ENCODE peak calls at places on chromosome 10, in seven cellular contexts. I, X, J, L, A, U and K are unnamed samples.

GRCh38 chr10:87656431-87657072 is 3.1 kb upstream of the PAPSS2 start:
- DNase-seq in X (peak; percentile 41), J (no peak), A (no peak), L (no peak), I (no peak), U (no peak), K (peak; percentile 50)

GRCh38 chr10:51288511-51288910 is 214.2 kb downstream of the PRKG1 start:
- DNase-seq in J (no peak), U (no peak), A (no peak), L (no peak), I (no peak), X (no peak), K (no peak)

GRCh38 chr10:119522747-119523426 is 19.6 kb downstream of the RGS10 start:
- DNase-seq in U (no peak), J (no peak), X (no peak), L (no peak), I (no peak), A (no peak), K (no peak)

GRCh38 chr10:767211-767610 is 77.7 kb upstream of the DIP2C start:
- DNase-seq in J (no peak), I (no peak), U (no peak), A (no peak), L (no peak), X (no peak), K (no peak)

GRCh38 chr10:112262556-112262955 is 20.6 kb upstream of the TECTB start:
- DNase-seq in A (no peak), I (no peak), L (no peak), U (no peak), J (no peak), X (no peak), K (no peak)

GRCh38 chr10:24762161-24762924 is 38.7 kb upstream of the ARHGAP21 start:
- DNase-seq in J (no peak), U (no peak), X (no peak), A (no peak), L (no peak), I (no peak), K (no peak)

GRCh38 chr10:124164252-124164651 is 70.9 kb upstream of the CHST15 start:
- DNase-seq in X (no peak), I (no peak), J (no peak), L (no peak), A (no peak), U (no peak), K (no peak)

GRCh38 chr10:36003688-36004087 is 361.6 kb upstream of the FZD8 start:
- DNase-seq in I (no peak), U (no peak), L (no peak), J (no peak), A (no peak), X (no peak), K (no peak)

GRCh38 chr10:91925022-91925320 is 1.4 kb downstream of the BTAF1 start:
- DNase-seq in I (no peak), U (no peak), A (no peak), J (no peak), X (no peak), L (no peak), K (no peak)

GRCh38 chr10:88190123-88190522 is 326.7 kb downstream of the PTEN start:
- DNase-seq in L (no peak), A (no peak), J (no peak), X (no peak), I (no peak), U (no peak), K (no peak)

GRCh38 chr10:85458274-85458673 is 908.3 kb downstream of the GRID1 start:
- DNase-seq in J (no peak), U (no peak), I (no peak), L (no peak), X (no peak), A (no peak), K (no peak)

GRCh38 chr10:35870665-35871310 is 228.7 kb upstream of the FZD8 start:
- DNase-seq in U (no peak), A (no peak), L (no peak), X (no peak), I (no peak), J (no peak), K (no peak)

GRCh38 chr10:523925-524324 is 165.5 kb downstream of the DIP2C start:
- DNase-seq in I (no peak), J (no peak), L (no peak), A (no peak), U (no peak), X (no peak), K (no peak)

GRCh38 chr10:75202321-75203096 is 8.1 kb upstream of the VDAC2 start:
- DNase-seq in U (peak; percentile 71), J (no peak), X (no peak), I (peak; percentile 81), A (peak; percentile 66), L (peak; percentile 60), K (peak; percentile 74)

GRCh38 chr10:58334817-58335305 is at the start of gene UBE2D1:
- DNase-seq in U (peak; percentile 95), J (peak; percentile 95), A (peak; percentile 94), X (peak; percentile 87), I (peak; percentile 94), L (peak; percentile 95), K (peak; percentile 85)

GRCh38 chr10:113056468-113057021 is 106.5 kb downstream of the TCF7L2 start:
- DNase-seq in U (no peak), I (no peak), A (no peak), L (no peak), X (no peak), J (no peak), K (no peak)

GRCh38 chr10:96271017-96271815 is at the start of gene BLNK:
- DNase-seq in J (no peak), L (peak; percentile 86), U (no peak), X (peak; percentile 90), A (peak; percentile 80), I (peak; percentile 39), K (peak; percentile 86)

GRCh38 chr10:75180592-75180991 is 30.0 kb upstream of the VDAC2 start:
- DNase-seq in X (no peak), J (no peak), I (no peak), U (no peak), L (no peak), A (no peak), K (no peak)

GRCh38 chr10:73206385-73206784 is 38.5 kb downstream of the FAM149B1 start:
- DNase-seq in U (no peak), A (no peak), I (no peak), X (no peak), J (no peak), L (no peak), K (no peak)

DNA sequence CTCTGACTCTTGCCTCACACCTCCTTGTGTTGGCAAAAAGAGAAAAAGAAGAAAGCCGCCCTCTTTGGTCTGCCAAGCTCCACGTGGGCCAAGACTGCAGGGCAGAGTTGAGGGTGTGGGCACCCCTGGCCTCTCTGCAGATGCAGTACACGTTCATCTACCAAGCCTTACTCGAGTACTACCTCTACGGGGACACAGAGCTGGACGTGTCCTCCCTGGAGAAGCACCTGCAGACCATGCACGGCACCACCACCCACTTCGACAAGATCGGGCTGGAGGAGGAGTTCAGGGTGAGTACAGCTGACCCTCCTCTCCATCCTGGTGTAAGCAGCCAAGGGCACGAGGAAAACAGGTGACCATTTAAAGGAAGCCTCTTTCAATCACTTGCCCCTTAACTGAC is 56.1 kb downstream of the MKI67 start:
- DNase-seq in A (no peak), J (peak; percentile 53), U (peak; percentile 33), L (peak; percentile 5), X (no peak), I (no peak), K (no peak)
- H3K9me3 ChIP-seq in A (no peaks in the 10 kb centered on the region), J (no peaks in the 10 kb centered on the region), U (no peaks in the 10 kb centered on the region), L (no peaks in the 10 kb centered on the region), X (no peaks in the 10 kb centered on the region), I (no peaks in the 10 kb centered on the region), K (no peaks in the 10 kb centered on the region)

GRCh38 chr10:15320522-15321203 is 50.4 kb downstream of the FAM171A1 start:
- DNase-seq in X (no peak), U (no peak), J (no peak), L (no peak), A (no peak), I (no peak), K (no peak)

GRCh38 chr10:15325243-15326002 is 45.7 kb downstream of the FAM171A1 start:
- DNase-seq in I (no peak), A (no peak), X (no peak), L (no peak), U (peak; percentile 68), J (no peak), K (no peak)

GRCh38 chr10:15324611-15325010 is 46.5 kb downstream of the FAM171A1 start:
- DNase-seq in L (no peak), A (no peak), U (no peak), I (no peak), J (no peak), X (no peak), K (no peak)

GRCh38 chr10:15321431-15322321 is 49.4 kb downstream of the FAM171A1 start:
- DNase-seq in U (no peak), L (no peak), J (no peak), A (no peak), I (peak; percentile 53), X (no peak), K (peak; percentile 41)

DNA sequence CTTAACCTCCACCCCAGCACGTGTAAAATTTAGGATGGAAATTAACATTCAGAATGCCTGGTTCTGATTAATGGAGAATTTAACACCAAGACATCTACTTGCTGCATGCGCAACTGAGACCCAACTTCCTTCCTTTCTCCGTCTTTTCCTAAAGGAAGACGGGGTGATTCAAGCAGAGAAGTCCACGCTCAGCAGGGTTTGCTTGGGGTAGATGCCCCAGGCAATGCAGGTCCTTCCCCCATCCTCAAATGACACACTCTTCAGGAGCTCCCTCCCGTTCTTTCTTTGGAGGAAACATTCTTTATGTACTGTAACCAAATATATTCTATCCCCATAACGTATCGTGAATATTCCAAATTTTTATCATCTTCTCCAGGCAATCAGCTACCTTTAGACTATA is 47.0 kb downstream of the FAM171A1 start:
- DNase-seq in I (no peak), L (no peak), A (no peak), J (no peak), U (no peak), X (no peak), K (no peak)
- H3K27ac ChIP-seq in I (no peak overlapping the region), L (no peak overlapping the region), A (no peak overlapping the region), J (no peak overlapping the region), U (no peak overlapping the region), X (no peak overlapping the region), K (no peak overlapping the region)

DNA sequence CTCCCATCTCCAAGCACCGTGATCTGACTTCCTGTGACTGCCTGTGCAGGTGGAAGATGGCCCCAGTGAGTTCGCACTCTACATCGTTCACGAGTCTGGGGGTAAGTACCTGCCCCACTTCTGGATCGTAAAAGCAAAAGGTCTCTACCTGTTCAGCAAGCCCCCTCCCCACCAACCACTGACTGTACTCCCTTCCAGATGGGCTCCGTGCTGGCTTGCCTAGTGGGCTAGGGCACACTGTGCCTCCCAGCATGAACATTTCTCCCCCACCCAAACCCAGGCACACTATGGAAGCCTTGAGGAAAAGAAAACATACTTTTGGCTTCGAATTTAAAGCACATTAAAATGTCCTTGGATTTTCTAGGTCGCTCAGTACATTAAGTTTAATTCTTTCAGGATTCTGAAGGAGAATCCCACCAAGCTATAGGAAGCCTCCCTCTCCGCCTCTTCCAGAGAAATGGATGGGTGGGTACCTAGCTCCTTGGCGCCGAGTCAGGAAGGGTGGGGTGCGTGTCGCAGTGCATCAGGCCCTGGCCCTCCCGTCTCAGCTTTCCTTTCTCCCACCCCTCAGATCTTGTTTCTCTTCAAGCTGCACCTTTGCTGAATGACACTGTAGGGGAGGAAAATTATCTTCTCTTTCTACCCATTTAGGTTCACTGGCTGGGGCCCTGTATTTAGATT is 11.0 kb upstream of the ZNF22 start:
- DNase-seq in J (peak; percentile 75), U (no peak), X (no peak), A (peak; percentile 15), L (no peak), I (no peak), K (no peak)
- H3K4me3 ChIP-seq in J (no peak overlapping the region), U (no peak overlapping the region), X (no peak overlapping the region), A (no peak overlapping the region), L (no peak overlapping the region), I (peak overlapping the region; percentile 29), K (no peak overlapping the region)

GRCh38 chr10:26628395-26628794 is 69.1 kb upstream of the PDSS1 start:
- DNase-seq in X (no peak), J (no peak), L (no peak), U (no peak), I (no peak), A (no peak), K (no peak)
- H3K9me3 ChIP-seq in X (no peaks in the 10 kb centered on the region), J (no peaks in the 10 kb centered on the region), L (no peaks in the 10 kb centered on the region), U (no peaks in the 10 kb centered on the region), I (peaks cover 7% of the 10 kb centered on the region), A (no peaks in the 10 kb centered on the region), K (no peaks in the 10 kb centered on the region)